ENCODE peak calls at places on chromosome 15, in seven cellular contexts. S is breast epithelium, G is body of pancreas, N is neural progenitor cell, E is colonic mucosa, B is cardiac muscle cell, F is tibial artery. I is an unnamed sample.

GRCh38 chr15:52481915-52482314 is 46.8 kb downstream of the MYO5A start:
- DNase-seq in E (no peak), N (no peak), G (peak), B (no peak), S (no peak), F (no peak), I (no peak)

GRCh38 chr15:40125950-40126349 is 17.3 kb upstream of the BMF start:
- DNase-seq in N (no peak), B (no peak), G (no peak), S (no peak), E (no peak), F (no peak), I (no peak)

GRCh38 chr15:73493936-73494335 is 51.0 kb downstream of the REC114 start:
- DNase-seq in B (no peak), F (no peak), N (no peak), E (no peak), S (no peak), G (no peak), I (no peak)

GRCh38 chr15:29669823-29670222 is 152.4 kb downstream of the TJP1 start:
- DNase-seq in S (no peak), G (no peak), F (no peak), E (no peak), N (no peak), B (no peak), I (no peak)

GRCh38 chr15:89662893-89663673 is 7.8 kb upstream of the KIF7 start:
- DNase-seq in B (no peak), S (peak), E (peak), G (peak), N (no peak), F (peak), I (peak)

GRCh38 chr15:73530649-73531048 is 87.7 kb downstream of the REC114 start:
- DNase-seq in G (no peak), S (no peak), E (no peak), F (no peak), B (no peak), N (no peak), I (no peak)

GRCh38 chr15:39061952-39062464 is 497.4 kb upstream of the RASGRP1 start:
- DNase-seq in N (no peak), E (no peak), S (no peak), G (no peak), F (no peak), B (no peak), I (no peak)

GRCh38 chr15:61390138-61390537 is 161.0 kb upstream of the RORA start:
- DNase-seq in F (no peak), N (no peak), B (no peak), S (no peak), G (no peak), E (no peak), I (no peak)

DNA sequence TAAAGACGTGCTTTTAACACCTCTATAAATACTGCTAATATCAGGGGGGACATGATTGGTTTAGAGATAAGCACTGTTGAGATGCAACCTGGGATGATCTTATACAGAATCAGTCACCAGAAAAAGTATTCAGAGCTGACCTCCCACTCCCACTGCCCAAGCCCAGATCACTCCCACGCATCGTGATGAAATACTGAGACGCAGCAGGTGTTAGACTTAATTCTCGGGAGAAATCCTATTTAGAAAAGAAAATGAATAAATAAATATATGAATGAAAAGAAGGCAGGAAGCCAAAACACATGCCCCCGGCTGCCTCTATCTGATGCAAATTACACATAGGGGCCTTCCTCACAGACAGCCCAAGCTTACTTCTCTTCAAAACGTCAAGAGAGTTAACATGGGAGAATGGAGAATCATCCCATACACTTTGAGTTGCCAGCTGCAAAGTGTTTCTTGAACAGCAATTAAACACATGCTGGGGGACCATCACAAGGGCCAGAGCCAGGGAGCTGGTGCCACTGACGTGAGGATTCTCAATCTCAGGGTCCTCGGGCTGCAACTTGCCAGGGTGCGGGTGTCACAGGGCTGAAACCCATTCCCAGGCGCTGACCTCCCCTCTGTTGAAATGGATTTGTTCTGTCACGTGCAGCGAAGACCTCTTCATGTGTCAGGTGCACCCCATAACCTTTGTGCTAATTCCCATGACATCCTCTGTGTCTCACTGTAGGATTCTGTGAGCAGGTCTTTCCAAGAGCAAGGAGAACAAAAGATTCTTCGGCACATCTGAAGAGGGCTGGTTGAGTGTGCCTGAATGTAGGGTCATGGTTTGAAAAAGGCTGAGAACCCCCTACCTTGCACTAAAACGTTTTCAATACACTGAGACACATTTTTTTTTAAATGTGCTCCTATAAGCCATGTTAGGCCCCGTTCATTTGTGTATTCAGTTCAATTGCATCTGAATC is 764.2 kb upstream of the ARRDC4 start:
- DNase-seq in F (no peak), N (peak), E (no peak), G (no peak), B (no peak), S (no peak), I (no peak)
- TF ChIP-seq CTCF in F (no peak), N (no peak), E (no peak), G (no peak), B (no peak), S (no peak), I (no peak)

GRCh38 chr15:56228854-56229253 is 14.8 kb downstream of the RFX7 start:
- DNase-seq in G (no peak), F (no peak), E (no peak), B (no peak), S (no peak), N (no peak), I (no peak)
- TF ChIP-seq CTCF in G (no peak), F (no peak), E (no peak), B (no peak), S (no peak), N (no peak), I (no peak)

DNA sequence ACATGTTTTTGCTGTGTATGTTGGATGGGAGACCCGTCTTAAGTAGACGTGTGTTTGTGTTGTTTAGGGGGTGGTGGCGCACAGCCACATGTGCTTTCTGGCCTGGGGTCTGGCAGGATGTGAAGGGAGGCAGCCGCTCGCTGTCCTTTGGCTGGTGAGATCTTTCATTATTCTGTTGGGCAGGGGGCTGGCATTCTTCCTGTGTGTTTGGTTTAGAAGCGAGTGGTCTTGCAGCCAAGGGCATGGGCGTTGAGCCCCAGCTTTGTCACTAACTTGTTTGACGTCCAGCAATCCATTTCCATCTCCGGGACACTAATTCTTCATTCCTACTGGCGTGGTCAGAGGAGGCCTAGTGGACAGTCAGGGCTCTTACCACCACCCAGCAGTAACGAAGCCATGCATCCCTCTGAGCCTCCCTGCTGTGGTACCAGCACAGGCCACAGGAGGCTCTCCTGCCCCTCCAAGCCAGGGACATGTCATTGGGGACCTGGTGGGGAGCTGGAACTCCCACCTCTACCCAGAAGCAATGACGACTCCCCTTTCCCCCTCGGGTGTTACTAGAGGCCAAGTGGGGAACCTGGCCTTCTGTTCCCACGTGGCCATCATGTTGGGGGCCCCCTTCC is 10.7 kb downstream of the THSD4 start:
- DNase-seq in E (no peak), S (no peak), B (no peak), F (no peak), G (no peak), N (peak), I (peak)
- TF ChIP-seq CTCF in E (no peak), S (no peak), B (peak), F (peak), G (no peak), N (peak), I (peak)

DNA sequence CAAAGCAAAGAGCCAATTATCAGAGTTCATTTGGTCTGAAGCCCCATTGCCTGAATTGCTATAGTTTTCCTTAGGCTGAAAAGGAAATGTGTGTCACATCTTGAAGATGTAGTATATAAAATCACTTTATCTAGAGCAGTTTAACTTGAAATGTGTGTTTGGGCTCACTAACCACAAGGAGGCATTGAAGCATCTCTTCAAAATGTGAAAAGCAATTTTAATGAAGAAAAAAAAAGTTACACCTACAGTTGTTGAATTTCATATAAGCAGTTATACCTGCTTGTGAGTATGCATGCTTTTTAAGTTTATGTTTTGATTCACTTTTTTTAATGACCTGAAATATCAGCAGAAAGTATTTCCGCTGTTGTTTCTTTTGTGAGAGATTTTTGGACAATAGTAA is 129.3 kb downstream of the IQCH start:
- DNase-seq in N (no peak), S (no peak), F (no peak), B (no peak), E (no peak), G (no peak), I (no peak)
- TF ChIP-seq CTCF in N (peak), S (no peak), F (no peak), B (no peak), E (no peak), G (no peak), I (no peak)

DNA sequence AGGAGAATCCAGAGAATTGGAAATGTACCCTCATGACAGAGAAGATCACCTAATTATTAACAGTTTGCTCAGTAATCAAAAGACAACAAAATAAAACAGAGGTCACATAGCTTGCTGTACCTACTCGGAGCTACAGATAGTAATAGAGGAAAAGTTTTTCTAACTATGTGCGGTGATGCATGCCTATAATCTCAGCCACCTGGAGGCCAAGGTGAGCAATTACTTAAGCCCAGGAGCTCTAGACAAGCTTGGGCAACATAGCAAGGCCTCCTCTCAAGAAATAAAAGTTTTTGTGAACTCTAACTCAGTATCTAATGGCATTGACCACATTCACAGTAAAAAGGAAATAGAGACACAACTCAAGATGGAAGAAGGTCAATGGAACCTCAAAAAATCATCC is 243.6 kb downstream of the ATP8B4 start:
- DNase-seq in F (no peak), E (no peak), B (no peak), G (no peak), S (no peak), N (no peak), I (no peak)
- TF ChIP-seq CTCF in F (no peak), E (no peak), B (no peak), G (no peak), S (no peak), N (peak), I (peak)

I was measured in endothelial cell.